ENCODE peak calls at places on chromosomes 4 and X, in six cellular contexts. One of them, this sample, is unnamed.
A peak's percentile ranks its signal among the peaks of the same experiment; 100 is the strongest.

GRCh38 chrX:116413273-116413672 is 23.1 kb upstream of the SLC6A14 start:
- DNase-seq in GM23248: no peak
- DNase-seq in HCT116: no peak
- DNase-seq in PC-3: no peak
- DNase-seq in neural progenitor cell: no peak
- DNase-seq in SK-N-SH: no peak
- DNase-seq in this sample: no peak

GRCh38 chr4:52199574-52200338 is 148.7 kb downstream of the SPATA18 start:
- DNase-seq in GM23248: peak; percentile 85
- DNase-seq in HCT116: no peak
- DNase-seq in PC-3: peak; percentile 92
- DNase-seq in neural progenitor cell: no peak
- DNase-seq in SK-N-SH: no peak
- DNase-seq in this sample: no peak

GRCh38 chrX:70452143-70452733 is 7.6 kb downstream of the DLG3 start:
- DNase-seq in GM23248: peak; percentile 58
- DNase-seq in HCT116: peak; percentile 18
- DNase-seq in PC-3: peak; percentile 63
- DNase-seq in neural progenitor cell: peak; percentile 59
- DNase-seq in SK-N-SH: peak; percentile 64
- DNase-seq in this sample: peak; percentile 47

GRCh38 chr4:15116509-15117079 is 114.3 kb downstream of the CPEB2 start:
- DNase-seq in GM23248: no peak
- DNase-seq in HCT116: no peak
- DNase-seq in PC-3: no peak
- DNase-seq in neural progenitor cell: no peak
- DNase-seq in SK-N-SH: no peak
- DNase-seq in this sample: no peak

GRCh38 chr4:14679906-14680305 is 322.4 kb upstream of the CPEB2 start:
- DNase-seq in GM23248: no peak
- DNase-seq in HCT116: no peak
- DNase-seq in PC-3: no peak
- DNase-seq in neural progenitor cell: no peak
- DNase-seq in SK-N-SH: no peak
- DNase-seq in this sample: no peak

GRCh38 chr4:152778656-152779512 is 646 bp downstream of the TIGD4 start:
- DNase-seq in GM23248: peak; percentile 55
- DNase-seq in HCT116: no peak
- DNase-seq in PC-3: peak; percentile 6
- DNase-seq in neural progenitor cell: peak; percentile 77
- DNase-seq in SK-N-SH: peak; percentile 43
- DNase-seq in this sample: peak; percentile 50

GRCh38 chrX:153794897-153795816 is 689 bp downstream of the SSR4 start:
- DNase-seq in GM23248: peak; percentile 52
- DNase-seq in HCT116: no peak
- DNase-seq in PC-3: no peak
- DNase-seq in neural progenitor cell: peak; percentile 42
- DNase-seq in SK-N-SH: no peak
- DNase-seq in this sample: no peak

GRCh38 chr4:185115827-185116232 is 27.2 kb upstream of the SLC25A4 start:
- DNase-seq in GM23248: peak; percentile 11
- DNase-seq in HCT116: no peak
- DNase-seq in PC-3: no peak
- DNase-seq in neural progenitor cell: peak; percentile 56
- DNase-seq in SK-N-SH: peak; percentile 86
- DNase-seq in this sample: no peak

GRCh38 chr4:40223343-40223742 is 26.5 kb downstream of the RHOH start:
- DNase-seq in GM23248: no peak
- DNase-seq in HCT116: no peak
- DNase-seq in PC-3: no peak
- DNase-seq in neural progenitor cell: no peak
- DNase-seq in SK-N-SH: no peak
- DNase-seq in this sample: no peak

GRCh38 chrX:10900585-10901289 is 210.4 kb upstream of the HCCS start:
- DNase-seq in GM23248: peak; percentile 51
- DNase-seq in HCT116: no peak
- DNase-seq in PC-3: peak; percentile 84
- DNase-seq in neural progenitor cell: no peak
- DNase-seq in SK-N-SH: no peak
- DNase-seq in this sample: no peak

GRCh38 chr4:177322881-177323280 is 13.2 kb downstream of the NEIL3 start:
- DNase-seq in GM23248: no peak
- DNase-seq in HCT116: no peak
- DNase-seq in PC-3: no peak
- DNase-seq in neural progenitor cell: no peak
- DNase-seq in SK-N-SH: no peak
- DNase-seq in this sample: no peak

GRCh38 chrX:37776283-37776986 is 3.4 kb upstream of the CYBB start:
- DNase-seq in GM23248: no peak
- DNase-seq in HCT116: no peak
- DNase-seq in PC-3: no peak
- DNase-seq in neural progenitor cell: no peak
- DNase-seq in SK-N-SH: no peak
- DNase-seq in this sample: peak; percentile 58

GRCh38 chr4:137470806-137471205 is 61.5 kb downstream of the PCDH18 start:
- DNase-seq in GM23248: no peak
- DNase-seq in HCT116: no peak
- DNase-seq in PC-3: peak; percentile 29
- DNase-seq in neural progenitor cell: no peak
- DNase-seq in SK-N-SH: no peak
- DNase-seq in this sample: no peak

GRCh38 chr4:40822781-40823180 is 73.0 kb downstream of the NSUN7 start:
- DNase-seq in GM23248: no peak
- DNase-seq in HCT116: no peak
- DNase-seq in PC-3: no peak
- DNase-seq in neural progenitor cell: no peak
- DNase-seq in SK-N-SH: no peak
- DNase-seq in this sample: no peak

GRCh38 chr4:114729339-114729738 is 130.7 kb downstream of the UGT8 start:
- DNase-seq in GM23248: no peak
- DNase-seq in HCT116: no peak
- DNase-seq in PC-3: no peak
- DNase-seq in neural progenitor cell: peak; percentile 8
- DNase-seq in SK-N-SH: peak; percentile 3
- DNase-seq in this sample: no peak

DNA sequence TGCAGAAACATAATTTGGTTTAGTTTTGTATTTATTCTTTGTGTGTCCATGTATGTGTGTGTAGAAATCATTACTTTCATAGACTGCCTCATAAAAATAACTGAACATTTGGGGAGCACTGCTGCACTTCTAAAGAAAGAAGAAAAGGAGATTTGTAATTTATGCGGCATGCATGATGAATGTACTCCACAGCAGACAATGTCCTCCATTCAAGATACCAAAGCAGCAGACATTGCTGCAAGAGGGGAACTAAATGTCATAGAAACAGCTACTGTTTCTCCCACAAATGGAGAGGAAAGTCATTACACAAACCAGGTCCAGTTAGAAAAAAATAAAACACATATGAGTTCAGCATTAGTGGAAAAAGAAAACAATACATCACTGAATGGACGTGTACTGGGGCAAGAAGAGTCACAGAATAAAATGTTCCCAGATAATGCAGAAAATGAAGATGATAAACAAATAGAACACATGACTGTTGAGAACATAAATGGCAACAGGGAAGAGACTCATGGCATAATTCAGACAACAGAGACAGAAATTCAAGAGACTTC is 2.6 kb downstream of the DTHD1 start:
- DNase-seq in GM23248: no peak
- DNase-seq in HCT116: no peak
- DNase-seq in PC-3: no peak
- DNase-seq in neural progenitor cell: no peak
- DNase-seq in SK-N-SH: no peak
- DNase-seq in this sample: no peak
- H2AFZ ChIP-seq in GM23248: no peak overlapping the region
- H2AFZ ChIP-seq in HCT116: no peak overlapping the region
- H2AFZ ChIP-seq in PC-3: no peak overlapping the region
- H2AFZ ChIP-seq in neural progenitor cell: no peak overlapping the region
- H2AFZ ChIP-seq in SK-N-SH: no peak overlapping the region
- H2AFZ ChIP-seq in this sample: no peak overlapping the region

GRCh38 chr4:157045507-157046127 is 30.3 kb upstream of the GLRB start:
- DNase-seq in GM23248: peak; percentile 77
- DNase-seq in HCT116: peak; percentile 46
- DNase-seq in PC-3: peak; percentile 67
- DNase-seq in neural progenitor cell: peak; percentile 61
- DNase-seq in SK-N-SH: peak; percentile 53
- DNase-seq in this sample: peak; percentile 52
- TF ChIP-seq EZH2phosphoT487 in GM23248: no peak
- TF ChIP-seq EZH2phosphoT487 in HCT116: no peak
- TF ChIP-seq EZH2phosphoT487 in PC-3: no peak
- TF ChIP-seq EZH2phosphoT487 in neural progenitor cell: no peak
- TF ChIP-seq EZH2phosphoT487 in SK-N-SH: no peak
- TF ChIP-seq EZH2phosphoT487 in this sample: no peak

DNA sequence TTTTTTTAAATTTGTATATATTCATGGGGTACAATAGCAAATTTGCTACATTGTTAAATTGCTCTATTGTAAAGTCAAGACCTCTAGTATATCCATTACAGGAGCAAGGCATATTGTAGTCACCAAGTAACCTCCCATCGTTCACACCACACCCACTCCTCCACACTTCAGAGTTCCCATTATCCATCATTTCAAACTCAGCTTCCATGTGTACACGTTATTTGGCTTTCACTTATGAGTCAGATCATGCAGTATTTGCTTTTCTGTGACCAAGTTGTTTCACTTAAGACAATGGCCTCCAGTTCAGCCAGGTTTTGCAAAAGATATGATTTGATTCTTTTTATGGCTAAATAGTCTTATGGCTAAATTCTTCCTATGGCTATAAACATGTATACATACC is 2614.2 kb downstream of the PCDH7 start:
- DNase-seq in GM23248: no peak
- DNase-seq in HCT116: no peak
- DNase-seq in PC-3: peak; percentile 67
- DNase-seq in neural progenitor cell: no peak
- DNase-seq in SK-N-SH: no peak
- DNase-seq in this sample: no peak
- H3K9me3 ChIP-seq in GM23248: peaks cover 4% of the 10 kb centered on the region
- H3K9me3 ChIP-seq in HCT116: peaks cover 11% of the 10 kb centered on the region
- H3K9me3 ChIP-seq in PC-3: no peaks in the 10 kb centered on the region
- H3K9me3 ChIP-seq in neural progenitor cell: peaks cover 11% of the 10 kb centered on the region
- H3K9me3 ChIP-seq in SK-N-SH: no peaks in the 10 kb centered on the region
- H3K9me3 ChIP-seq in this sample: no peaks in the 10 kb centered on the region

GRCh38 chr4:158080354-158080753 is 92.5 kb downstream of the GASK1B start:
- DNase-seq in GM23248: no peak
- DNase-seq in HCT116: no peak
- DNase-seq in PC-3: no peak
- DNase-seq in neural progenitor cell: no peak
- DNase-seq in SK-N-SH: no peak
- DNase-seq in this sample: no peak
- H2AFZ ChIP-seq in GM23248: no peak overlapping the region
- H2AFZ ChIP-seq in HCT116: no peak overlapping the region
- H2AFZ ChIP-seq in PC-3: no peak overlapping the region
- H2AFZ ChIP-seq in neural progenitor cell: no peak overlapping the region
- H2AFZ ChIP-seq in SK-N-SH: no peak overlapping the region
- H2AFZ ChIP-seq in this sample: no peak overlapping the region